ENCODE peak calls at places on chromosomes 2 and 18, in eight cellular contexts. J, O, T, C, L, Q, B and M are unnamed samples. For H3K27me3 and H3K9me3, the result is how much of the 10 kb centered on the place peaks cover.

GRCh38 chr2:201938151-201938815 is 95.4 kb upstream of the FZD7 start:
- DNase-seq in J (no peak), O (peak), T (no peak), C (no peak), L (no peak), Q (no peak), B (no peak), M (no peak)

GRCh38 chr2:156435725-156436476 is at the start of gene GPD2:
- DNase-seq in J (peak), O (peak), T (peak), C (peak), L (peak), Q (peak), B (peak), M (peak)

GRCh38 chr2:85988914-85989270 is 100.1 kb upstream of the ST3GAL5 start:
- DNase-seq in J (peak), O (no peak), T (no peak), C (no peak), L (no peak), Q (no peak), B (no peak), M (no peak)

GRCh38 chr2:128444044-128444771 is 125.5 kb upstream of the HS6ST1 start:
- DNase-seq in J (no peak), O (no peak), T (no peak), C (peak), L (no peak), Q (no peak), B (peak), M (no peak)

GRCh38 chr18:80167947-80168745 is 59.1 kb downstream of the ADNP2 start:
- DNase-seq in J (no peak), O (no peak), T (no peak), C (peak), L (no peak), Q (no peak), B (no peak), M (no peak)

GRCh38 chr2:144438722-144439508 is 81.0 kb downstream of the ZEB2 start:
- DNase-seq in J (no peak), O (no peak), T (no peak), C (no peak), L (no peak), Q (no peak), B (no peak), M (no peak)

GRCh38 chr2:168237741-168238140 is 9.7 kb downstream of the STK39 start:
- DNase-seq in J (no peak), O (peak), T (no peak), C (no peak), L (peak), Q (no peak), B (no peak), M (no peak)

GRCh38 chr18:47736376-47737140 is 193.9 kb downstream of the SMAD2 start:
- DNase-seq in J (no peak), O (no peak), T (no peak), C (peak), L (no peak), Q (no peak), B (no peak), M (no peak)

GRCh38 chr2:85846411-85846810 is 42.4 kb downstream of the ST3GAL5 start:
- DNase-seq in J (no peak), O (peak), T (no peak), C (no peak), L (no peak), Q (no peak), B (no peak), M (no peak)

GRCh38 chr2:31563273-31563839 is 17.4 kb downstream of the SRD5A2 start:
- DNase-seq in J (no peak), O (no peak), T (no peak), C (no peak), L (no peak), Q (no peak), B (no peak), M (no peak)

GRCh38 chr18:54822872-54823845 is 5.1 kb upstream of the RAB27B start:
- DNase-seq in J (peak), O (peak), T (peak), C (no peak), L (no peak), Q (no peak), B (no peak), M (no peak)

GRCh38 chr2:218327451-218327850 is 29.2 kb upstream of the CATIP start:
- DNase-seq in J (peak), O (no peak), T (no peak), C (no peak), L (no peak), Q (no peak), B (no peak), M (no peak)

GRCh38 chr2:10467401-10467800 is 19.3 kb upstream of the ODC1 start:
- DNase-seq in J (no peak), O (no peak), T (no peak), C (no peak), L (no peak), Q (no peak), B (no peak), M (no peak)

GRCh38 chr2:218569661-218570500 is 1.2 kb downstream of the CNOT9 start:
- DNase-seq in J (peak), O (peak), T (no peak), C (peak), L (peak), Q (peak), B (no peak), M (peak)

GRCh38 chr2:239678186-239678490 is 277.3 kb upstream of the HDAC4 start:
- DNase-seq in J (no peak), O (no peak), T (no peak), C (no peak), L (no peak), Q (no peak), B (no peak), M (no peak)

GRCh38 chr2:222944552-222944951 is 83.7 kb downstream of the ACSL3 start:
- DNase-seq in J (no peak), O (peak), T (no peak), C (no peak), L (no peak), Q (no peak), B (no peak), M (no peak)

GRCh38 chr18:51171208-51171607 is 26.3 kb downstream of the MEX3C start:
- DNase-seq in J (no peak), O (no peak), T (no peak), C (no peak), L (no peak), Q (no peak), B (no peak), M (no peak)

GRCh38 chr2:188919824-188920223 is 54.3 kb upstream of the COL3A1 start:
- DNase-seq in J (no peak), O (no peak), T (no peak), C (no peak), L (no peak), Q (no peak), B (no peak), M (no peak)

GRCh38 chr2:74328573-74328972 is 14.6 kb downstream of the SLC4A5 start:
- DNase-seq in J (no peak), O (no peak), T (no peak), C (no peak), L (no peak), Q (no peak), B (no peak), M (no peak)

GRCh38 chr2:225429718-225430117 is 30.2 kb downstream of the NYAP2 start:
- DNase-seq in J (peak), O (peak), T (no peak), C (peak), L (no peak), Q (no peak), B (no peak), M (no peak)

GRCh38 chr2:25251461-25252273 is 83.3 kb upstream of the POMC start:
- DNase-seq in J (peak), O (peak), T (no peak), C (peak), L (peak), Q (peak), B (peak), M (peak)

GRCh38 chr2:199339826-199340605 is 117.7 kb downstream of the SATB2 start:
- DNase-seq in J (no peak), O (peak), T (no peak), C (no peak), L (no peak), Q (no peak), B (no peak), M (no peak)

GRCh38 chr18:58263055-58263732 is 219.2 kb downstream of the NEDD4L start:
- DNase-seq in J (peak), O (peak), T (peak), C (no peak), L (peak), Q (no peak), B (peak), M (peak)

GRCh38 chr18:64410685-64411084 is 261.8 kb upstream of the LINC00305 start:
- DNase-seq in J (no peak), O (no peak), T (no peak), C (no peak), L (peak), Q (no peak), B (no peak), M (no peak)
- H3K27me3 ChIP-seq in J (under half), O (under half), T (under half), C (under half), L (under half), Q (under half), B (under half), M (under half)

DNA sequence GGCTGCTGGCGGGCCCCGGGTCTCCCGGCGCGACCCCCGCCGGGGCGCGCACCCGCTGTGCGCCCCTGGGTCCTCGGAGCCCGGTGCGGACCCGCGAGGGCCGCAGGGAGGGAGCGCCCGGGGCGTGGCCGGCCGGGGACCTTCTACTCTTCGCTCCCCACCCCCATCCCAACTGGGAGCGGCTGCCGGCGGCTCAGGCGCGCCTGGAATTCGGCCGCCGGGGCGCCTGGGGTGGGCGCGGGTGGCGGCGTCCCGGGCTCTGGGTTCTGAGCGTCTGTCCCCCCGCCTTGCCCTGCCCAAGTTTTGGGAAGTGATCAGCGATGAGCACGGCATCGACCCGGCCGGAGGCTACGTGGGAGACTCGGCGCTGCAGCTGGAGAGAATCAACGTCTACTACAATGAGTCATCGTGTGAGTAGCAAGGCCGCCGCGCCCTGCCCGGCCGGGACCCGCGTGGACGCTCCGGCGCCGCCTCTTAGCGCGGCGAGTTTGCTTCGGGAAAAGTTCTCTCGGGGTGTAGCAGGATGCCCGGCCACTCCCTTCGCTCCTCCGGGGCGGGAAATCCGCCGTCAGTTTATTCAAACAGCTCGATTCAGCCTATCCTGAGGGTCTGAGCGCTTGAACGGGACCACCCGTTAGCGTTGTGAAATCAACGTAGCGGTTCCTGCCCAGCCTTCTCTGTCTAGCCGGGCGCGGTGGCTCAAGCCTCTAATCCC is 502 bp downstream of the TUBB6 start:
- DNase-seq in J (peak), O (peak), T (no peak), C (peak), L (peak), Q (peak), B (peak), M (peak)
- TF ChIP-seq POLR2A in J (peak), O (no peak), T (no peak), C (no peak), L (peak), Q (peak), B (peak), M (peak)

DNA sequence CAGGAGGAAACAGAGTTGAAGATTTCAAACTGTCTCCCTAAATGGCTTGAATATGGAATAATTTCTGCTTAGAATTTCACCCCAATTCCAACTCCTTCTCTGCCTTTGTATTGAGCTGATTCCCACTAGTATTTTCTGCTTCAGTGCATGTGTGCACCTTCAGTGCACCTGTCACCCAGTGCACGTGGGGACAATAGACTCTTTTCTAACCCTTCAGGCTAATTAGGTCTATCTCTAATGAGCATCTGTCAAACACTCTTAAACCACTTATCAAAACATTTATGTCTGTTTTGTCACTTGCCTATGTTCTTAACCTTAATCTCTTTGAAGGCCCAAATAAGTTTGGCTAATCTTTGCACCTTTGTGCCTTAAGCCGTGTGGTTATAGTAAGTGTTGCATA is 232.0 kb upstream of the NETO1 start:
- DNase-seq in J (no peak), O (no peak), T (no peak), C (no peak), L (no peak), Q (no peak), B (no peak), M (no peak)
- H3K9me3 ChIP-seq in J (under half), O (under half), T (under half), C (under half), L (under half), Q (under half), B (under half), M (under half)

DNA sequence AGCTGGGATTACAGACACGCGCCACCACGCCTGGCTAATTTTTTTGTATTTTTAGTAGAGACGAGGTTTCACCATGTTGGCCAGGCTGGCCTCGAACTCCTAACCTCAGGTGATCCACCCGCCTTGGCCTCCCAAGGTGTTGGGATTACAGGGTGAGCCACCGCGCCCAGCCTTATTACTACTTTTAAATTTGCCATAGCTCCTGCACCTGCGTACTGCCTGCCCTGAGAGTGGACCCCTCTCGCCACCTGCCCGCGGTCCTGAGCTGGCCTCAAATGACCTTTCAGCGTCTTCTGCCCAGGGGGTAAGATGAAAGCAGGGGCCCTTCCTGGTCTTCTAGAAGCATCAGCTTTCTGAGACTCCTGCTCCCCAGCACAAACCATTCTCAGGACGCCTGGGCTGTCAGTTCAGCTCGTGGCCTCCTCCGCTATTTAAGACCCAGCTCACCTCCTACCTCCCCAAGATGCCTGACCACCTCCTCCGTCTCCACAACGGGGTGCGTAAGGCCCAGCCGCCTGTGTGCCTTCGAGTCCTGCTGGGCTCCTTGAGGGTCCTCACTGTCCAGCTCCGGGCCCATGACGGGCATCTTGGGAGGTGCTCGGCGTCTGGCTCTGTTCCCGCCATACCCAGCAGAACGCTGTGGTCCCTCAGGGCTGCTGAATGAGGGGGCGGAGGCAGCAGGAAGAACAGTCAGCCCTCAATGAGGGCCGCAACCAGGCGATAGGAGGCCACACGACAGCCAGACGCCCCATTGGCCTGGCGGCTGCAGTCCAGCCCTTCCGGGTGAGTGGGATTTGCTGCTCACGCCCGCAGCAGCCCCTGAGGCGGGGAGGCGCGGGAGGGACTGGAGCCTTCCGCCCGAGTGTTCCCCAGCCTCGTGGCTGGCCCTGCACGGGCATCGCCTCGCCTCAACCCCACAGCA is 266.6 kb downstream of the TFCP2L1 start:
- DNase-seq in J (peak), O (peak), T (no peak), C (no peak), L (no peak), Q (no peak), B (no peak), M (peak)
- H3K27me3 ChIP-seq in J (under half), O (under half), T (under half), C (under half), L (under half), Q (under half), B (under half), M (under half)

GRCh38 chr2:9003366-9003615 is 193 bp downstream of the MBOAT2 start:
- DNase-seq in J (no peak), O (no peak), T (no peak), C (no peak), L (no peak), Q (no peak), B (no peak), M (no peak)

GRCh38 chr2:9002313-9002636 is 1.2 kb downstream of the MBOAT2 start:
- DNase-seq in J (peak), O (no peak), T (no peak), C (no peak), L (no peak), Q (no peak), B (no peak), M (no peak)

GRCh38 chr2:9002637-9003365 is 683 bp downstream of the MBOAT2 start:
- DNase-seq in J (peak), O (no peak), T (no peak), C (no peak), L (peak), Q (no peak), B (no peak), M (no peak)

GRCh38 chr2:9004338-9005204 is 1.1 kb upstream of the MBOAT2 start:
- DNase-seq in J (peak), O (peak), T (no peak), C (no peak), L (peak), Q (no peak), B (no peak), M (no peak)

GRCh38 chr2:9003616-9004337 is at the start of gene MBOAT2:
- DNase-seq in J (peak), O (peak), T (peak), C (peak), L (peak), Q (peak), B (peak), M (peak)
- TF ChIP-seq POLR2A in J (peak), O (peak), T (peak), C (no peak), L (peak), Q (peak), B (no peak), M (peak)

DNA sequence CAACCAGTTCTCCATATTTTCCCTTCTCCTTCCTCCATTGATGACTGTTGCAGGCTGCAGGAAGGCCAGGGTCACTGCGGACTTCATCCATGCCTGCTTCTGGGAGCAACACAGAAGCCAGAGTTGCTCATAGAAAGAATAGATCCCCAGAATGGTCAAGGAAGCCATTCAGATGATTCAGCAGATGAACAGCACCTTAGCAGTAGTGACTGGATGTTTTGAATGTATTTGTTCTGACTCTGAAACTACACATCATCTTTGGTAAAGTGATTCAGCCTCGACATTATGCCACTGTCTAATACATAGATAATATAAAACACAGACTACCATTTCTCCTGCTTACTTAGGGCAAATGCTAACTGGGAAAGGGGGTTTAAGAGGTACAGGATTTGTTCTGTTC is 411.6 kb downstream of the RND3 start:
- DNase-seq in J (no peak), O (peak), T (no peak), C (no peak), L (peak), Q (no peak), B (no peak), M (no peak)
- H3K9me3 ChIP-seq in J (under half), O (under half), T (under half), C (under half), L (under half), Q (under half), B (under half), M (under half)